ENCODE peak calls at places on chromosome X, in ten cellular contexts. X is amniotic stem cell, O is mucosa of descending colon, D is EL, L is NCI-H510A, Q is Ammon's horn, P is G401, B is Calu3, T is NCI-H1092, J is GM03348. I is an unnamed sample.

GRCh38 chrX:132077414-132077813 is 50.4 kb downstream of the FRMD7 start:
- DNase-seq in B (no peak), O (no peak), P (no peak), X (no peak), J (no peak), D (no peak), Q (no peak), T (no peak), L (no peak), I (no peak)

GRCh38 chrX:75114638-75115037 is 41.4 kb downstream of the ABCB7 start:
- DNase-seq in D (no peak), J (no peak), P (no peak), L (no peak), O (no peak), T (no peak), X (no peak), B (no peak), Q (no peak), I (no peak)

GRCh38 chrX:149314031-149314430 is 191.1 kb downstream of the IDS start:
- DNase-seq in T (no peak), X (no peak), B (no peak), D (no peak), L (no peak), J (peak; percentile 5), Q (peak; percentile 3), O (no peak), P (peak; percentile 63), I (no peak)

GRCh38 chrX:116499780-116500179 is 37.0 kb upstream of the CT83 start:
- DNase-seq in L (no peak), X (no peak), J (no peak), T (no peak), O (no peak), Q (no peak), B (peak; percentile 5), D (no peak), P (no peak), I (no peak)

GRCh38 chrX:108019382-108019857 is 25.4 kb upstream of the VSIG1 start:
- DNase-seq in B (no peak), J (no peak), D (no peak), T (no peak), O (no peak), L (no peak), Q (no peak), X (no peak), P (no peak), I (no peak)

GRCh38 chrX:12771445-12772069 is 19.7 kb upstream of the PRPS2 start:
- DNase-seq in L (no peak), O (peak; percentile 64), X (no peak), P (no peak), B (peak; percentile 79), T (no peak), J (peak; percentile 44), Q (peak; percentile 7), D (peak; percentile 13), I (no peak)

GRCh38 chrX:71450433-71451106 is 82.3 kb upstream of the OGT start:
- DNase-seq in X (no peak), O (no peak), B (no peak), Q (no peak), J (no peak), P (no peak), L (no peak), D (no peak), T (no peak), I (no peak)

GRCh38 chrX:68995780-68996551 is 167.1 kb downstream of the EFNB1 start:
- DNase-seq in X (no peak), L (no peak), B (no peak), O (peak; percentile 73), P (no peak), J (no peak), Q (no peak), T (no peak), D (peak; percentile 58), I (peak; percentile 7)

GRCh38 chrX:119226431-119226830 is 9.7 kb upstream of the PGRMC1 start:
- DNase-seq in B (no peak), D (no peak), L (no peak), J (no peak), Q (no peak), X (no peak), P (no peak), T (no peak), O (no peak), I (no peak)

GRCh38 chrX:109384569-109385174 is 97.2 kb downstream of the GUCY2F start:
- DNase-seq in X (peak; percentile 2), O (no peak), Q (peak; percentile 32), J (no peak), P (peak; percentile 0), T (no peak), D (peak; percentile 11), L (no peak), B (peak; percentile 28), I (no peak)

GRCh38 chrX:141405486-141405877 is 163.2 kb upstream of the SPANXC start:
- DNase-seq in O (no peak), J (no peak), P (no peak), X (no peak), D (peak; percentile 27), L (no peak), Q (no peak), B (no peak), T (no peak), I (no peak)

GRCh38 chrX:22800360-22800759 is 199.4 kb upstream of the DDX53 start:
- DNase-seq in O (peak; percentile 9), T (no peak), D (peak; percentile 86), B (no peak), L (no peak), J (peak; percentile 58), Q (no peak), P (no peak), X (peak; percentile 58), I (peak; percentile 50)

GRCh38 chrX:103215037-103215767 is at the start of gene BEX4:
- DNase-seq in L (peak; percentile 39), J (peak; percentile 80), B (peak; percentile 2), T (peak; percentile 68), D (peak; percentile 26), P (peak; percentile 86), Q (peak; percentile 95), X (peak; percentile 21), O (peak; percentile 86), I (no peak)

GRCh38 chrX:45505214-45505613 is 304.5 kb upstream of the DIPK2B start:
- DNase-seq in B (no peak), Q (no peak), X (no peak), P (no peak), J (peak; percentile 10), L (no peak), O (no peak), D (peak; percentile 49), T (no peak), I (no peak)

GRCh38 chrX:48058621-48059295 is 12.7 kb downstream of the ZNF630 start:
- DNase-seq in L (no peak), X (no peak), T (no peak), O (no peak), J (no peak), D (no peak), P (no peak), B (no peak), Q (no peak), I (no peak)

GRCh38 chrX:117808413-117808812 is 308.2 kb downstream of the KLHL13 start:
- DNase-seq in J (no peak), B (no peak), D (no peak), X (no peak), T (no peak), O (no peak), L (no peak), P (no peak), Q (no peak), I (no peak)

GRCh38 chrX:123964155-123964554 is 2.6 kb downstream of the STAG2 start:
- DNase-seq in L (no peak), B (no peak), Q (no peak), X (no peak), T (no peak), O (no peak), P (no peak), D (peak; percentile 8), J (no peak), I (no peak)

I was measured in AG09319.